ENCODE peak calls at places on chromosome 20, in seven cellular contexts. O is heart left ventricle, T is spleen, D is tibial nerve, A is lower lobe of right lung, Y is neural progenitor cell, E is PC-9. V is an unnamed sample.

GRCh38 chr20:18879262-18879661 is 65.7 kb downstream of the SCP2D1 start:
- DNase-seq in O (no peak), T (no peak), D (no peak), A (no peak), Y (no peak), E (peak; percentile 94), V (no peak)

GRCh38 chr20:58449703-58450138 is 60.7 kb downstream of the VAPB start:
- DNase-seq in O (no peak), T (no peak), D (no peak), A (no peak), Y (no peak), E (no peak), V (no peak)

GRCh38 chr20:38737887-38738286 is 10.4 kb upstream of the ACTR5 start:
- DNase-seq in O (no peak), T (no peak), D (no peak), A (no peak), Y (no peak), E (no peak), V (no peak)

GRCh38 chr20:10090588-10091166 is 55.9 kb downstream of the ANKEF1 start:
- DNase-seq in O (peak; percentile 49), T (no peak), D (peak; percentile 56), A (peak; percentile 52), Y (peak; percentile 75), E (peak; percentile 47), V (peak; percentile 7)

GRCh38 chr20:13261460-13262301 is 40.6 kb downstream of the ISM1 start:
- DNase-seq in O (no peak), T (no peak), D (peak; percentile 36), A (peak; percentile 47), Y (peak; percentile 75), E (no peak), V (peak; percentile 65)

GRCh38 chr20:32575227-32575581 is 9.9 kb downstream of the NOL4L start:
- DNase-seq in O (no peak), T (no peak), D (no peak), A (no peak), Y (no peak), E (no peak), V (no peak)

GRCh38 chr20:56358070-56358469 is 704 bp upstream of the FAM210B start:
- DNase-seq in O (no peak), T (no peak), D (no peak), A (no peak), Y (no peak), E (peak; percentile 74), V (no peak)

GRCh38 chr20:38963745-38964144 is 1.6 kb downstream of the DHX35 start:
- DNase-seq in O (no peak), T (no peak), D (no peak), A (no peak), Y (no peak), E (no peak), V (no peak)

GRCh38 chr20:24470031-24470781 is 777 bp downstream of the SYNDIG1 start:
- DNase-seq in O (no peak), T (no peak), D (no peak), A (no peak), Y (peak; percentile 59), E (no peak), V (peak; percentile 77)

GRCh38 chr20:17968366-17969275 is at the start of the genes MGME1 and SNX5:
- DNase-seq in O (peak; percentile 100), T (peak; percentile 100), D (peak; percentile 97), A (peak; percentile 100), Y (peak; percentile 99), E (peak; percentile 95), V (peak; percentile 97)

GRCh38 chr20:44619294-44619693 is 32.2 kb downstream of the ADA start:
- DNase-seq in O (no peak), T (no peak), D (no peak), A (no peak), Y (no peak), E (no peak), V (no peak)

GRCh38 chr20:9218412-9219001 is 149.6 kb downstream of the PLCB4 start:
- DNase-seq in O (no peak), T (no peak), D (no peak), A (no peak), Y (no peak), E (no peak), V (no peak)

GRCh38 chr20:46182271-46182670 is 64.2 kb downstream of the CD40 start:
- DNase-seq in O (no peak), T (no peak), D (no peak), A (no peak), Y (no peak), E (no peak), V (no peak)

GRCh38 chr20:52082612-52083011 is 109.0 kb downstream of the ZFP64 start:
- DNase-seq in O (no peak), T (no peak), D (no peak), A (no peak), Y (no peak), E (no peak), V (no peak)

GRCh38 chr20:57388953-57389694 is 2.1 kb upstream of the RBM38 start:
- DNase-seq in O (peak; percentile 89), T (peak; percentile 95), D (peak; percentile 51), A (peak; percentile 90), Y (peak; percentile 86), E (peak; percentile 68), V (peak; percentile 95)

GRCh38 chr20:31666258-31667042 is 28.7 kb downstream of the COX4I2 start:
- DNase-seq in O (peak; percentile 66), T (peak; percentile 84), D (peak; percentile 52), A (peak; percentile 82), Y (peak; percentile 43), E (peak; percentile 22), V (peak; percentile 57)

GRCh38 chr20:3121271-3121911 is 36.9 kb upstream of the AVP start:
- DNase-seq in O (no peak), T (no peak), D (no peak), A (no peak), Y (no peak), E (no peak), V (no peak)

GRCh38 chr20:24149881-24150307 is 161.3 kb upstream of the GGTLC1 start:
- DNase-seq in O (no peak), T (no peak), D (no peak), A (no peak), Y (peak; percentile 64), E (no peak), V (peak; percentile 80)

GRCh38 chr20:13554706-13555105 is 84.0 kb downstream of the TASP1 start:
- DNase-seq in O (no peak), T (no peak), D (no peak), A (no peak), Y (no peak), E (no peak), V (no peak)

GRCh38 chr20:36391955-36392354 is 85.8 kb downstream of the DLGAP4 start:
- DNase-seq in O (no peak), T (no peak), D (no peak), A (no peak), Y (no peak), E (no peak), V (no peak)

GRCh38 chr20:36390719-36391415 is 84.7 kb downstream of the DLGAP4 start:
- DNase-seq in O (no peak), T (no peak), D (no peak), A (no peak), Y (no peak), E (no peak), V (no peak)

GRCh38 chr20:36391456-36391855 is 85.3 kb downstream of the DLGAP4 start:
- DNase-seq in O (no peak), T (no peak), D (no peak), A (no peak), Y (no peak), E (no peak), V (peak; percentile 71)

GRCh38 chr20:36394340-36394965 is 88.3 kb downstream of the DLGAP4 start:
- DNase-seq in O (no peak), T (no peak), D (no peak), A (peak; percentile 13), Y (no peak), E (no peak), V (no peak)

GRCh38 chr20:36392989-36393388 is 86.8 kb downstream of the DLGAP4 start:
- DNase-seq in O (no peak), T (no peak), D (no peak), A (no peak), Y (no peak), E (no peak), V (no peak)
- H3K4me3 ChIP-seq in O (no peak overlapping the region), T (no peak overlapping the region), D (no peak overlapping the region), A (no peak overlapping the region), Y (no peak overlapping the region), E (no peak overlapping the region), V (no peak overlapping the region)

DNA sequence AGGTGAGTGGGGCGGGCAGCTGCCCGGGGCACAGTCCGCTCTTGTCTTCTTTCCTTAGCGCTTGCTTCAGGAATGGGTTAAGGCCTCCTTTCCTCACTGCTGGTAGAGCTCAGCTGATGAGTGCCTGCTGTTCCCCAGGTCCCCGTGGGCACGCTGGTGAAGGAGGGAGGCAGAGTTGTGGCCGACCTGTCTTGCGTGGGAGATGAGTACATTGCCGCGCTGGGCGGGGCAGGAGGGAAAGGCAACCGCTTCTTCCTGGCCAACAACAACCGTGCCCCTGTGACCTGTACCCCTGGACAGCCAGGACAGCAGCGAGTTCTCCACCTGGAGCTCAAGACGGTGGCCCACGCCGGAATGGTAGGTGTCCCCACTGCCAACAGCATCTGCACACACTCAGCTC is 15.7 kb downstream of the MTG2 start:
- DNase-seq in O (no peak), T (peak; percentile 50), D (no peak), A (peak; percentile 28), Y (no peak), E (no peak), V (no peak)
- H3K36me3 ChIP-seq in O (peaks cover 74% of the 10 kb centered on the region), T (peaks cover 67% of the 10 kb centered on the region), D (no peaks in the 10 kb centered on the region), A (peaks cover 98% of the 10 kb centered on the region), Y (no peaks in the 10 kb centered on the region), E (peaks cover 10% of the 10 kb centered on the region), V (peaks cover 6% of the 10 kb centered on the region)

GRCh38 chr20:6533828-6534388 is 233.6 kb upstream of the BMP2 start:
- DNase-seq in O (peak; percentile 35), T (no peak), D (no peak), A (no peak), Y (peak; percentile 54), E (no peak), V (no peak)
- H3K4me3 ChIP-seq in O (peak overlapping the region; percentile 16), T (peak overlapping the region; percentile 1), D (no peak overlapping the region), A (peak overlapping the region; percentile 20), Y (no peak overlapping the region), E (peak overlapping the region; percentile 21), V (no peak overlapping the region)

GRCh38 chr20:41169184-41169690 is 31.9 kb downstream of the PLCG1 start:
- DNase-seq in O (peak; percentile 10), T (no peak), D (no peak), A (no peak), Y (no peak), E (no peak), V (no peak)
- H3K36me3 ChIP-seq in O (peaks cover 85% of the 10 kb centered on the region), T (peaks cover 81% of the 10 kb centered on the region), D (peaks cover 2% of the 10 kb centered on the region), A (peaks cover 98% of the 10 kb centered on the region), Y (no peaks in the 10 kb centered on the region), E (peaks cover 6% of the 10 kb centered on the region), V (peaks cover 87% of the 10 kb centered on the region)